ENCODE peak calls at places on chromosomes 16 and 17, in eight cellular contexts. L is PC-3; A is left ventricle myocardium inferior; T is fibroblast of pulmonary artery; S is choroid plexus epithelial cell; P is CD8-positive, alpha-beta T cell; I is RWPE1; V is mammary epithelial cell. W is an unnamed sample.

GRCh38 chr17:39404542-39405378 is 3.3 kb upstream of the FBXL20 start:
- DNase-seq in L (peak), A (no peak), T (peak), S (peak), P (no peak), I (peak), V (peak), W (peak)

GRCh38 chr17:19250421-19251141 is 13.4 kb downstream of the EPN2 start:
- DNase-seq in L (no peak), A (peak), T (no peak), S (peak), P (no peak), I (no peak), V (no peak), W (peak)

GRCh38 chr16:23207485-23207884 is 24.9 kb downstream of the SCNN1G start:
- DNase-seq in L (no peak), A (no peak), T (no peak), S (no peak), P (no peak), I (no peak), V (no peak), W (no peak)

GRCh38 chr17:47703191-47703591 is 9.2 kb downstream of the TBKBP1 start:
- DNase-seq in L (no peak), A (no peak), T (no peak), S (no peak), P (no peak), I (no peak), V (no peak), W (no peak)

GRCh38 chr16:21277927-21278706 is at the start of gene CRYM:
- DNase-seq in L (peak), A (peak), T (peak), S (peak), P (no peak), I (peak), V (peak), W (peak)

GRCh38 chr16:50021509-50021908 is 3.5 kb upstream of the CNEP1R1 start:
- DNase-seq in L (no peak), A (no peak), T (no peak), S (peak), P (no peak), I (no peak), V (peak), W (no peak)

GRCh38 chr16:66107661-66108060 is 258.8 kb upstream of the CDH5 start:
- DNase-seq in L (peak), A (no peak), T (peak), S (peak), P (no peak), I (peak), V (peak), W (peak)

GRCh38 chr16:3618782-3619166 is 7.4 kb upstream of the SLX4 start:
- DNase-seq in L (peak), A (no peak), T (no peak), S (no peak), P (no peak), I (peak), V (peak), W (no peak)

GRCh38 chr17:75267403-75268232 is 3.4 kb downstream of the MIF4GD start:
- DNase-seq in L (peak), A (no peak), T (no peak), S (no peak), P (no peak), I (no peak), V (no peak), W (no peak)

GRCh38 chr17:2042355-2042929 is 620 bp downstream of the OVCA2 start:
- DNase-seq in L (no peak), A (no peak), T (peak), S (peak), P (no peak), I (no peak), V (no peak), W (peak)

GRCh38 chr17:74804683-74805082 is 28.5 kb upstream of the NAT9 start:
- DNase-seq in L (no peak), A (no peak), T (no peak), S (no peak), P (no peak), I (no peak), V (no peak), W (no peak)

GRCh38 chr17:19448341-19449268 is 37.6 kb downstream of the RNF112 start:
- DNase-seq in L (peak), A (no peak), T (peak), S (peak), P (no peak), I (peak), V (peak), W (peak)

GRCh38 chr17:62572488-62573469 is 54.7 kb upstream of the MRC2 start:
- DNase-seq in L (peak), A (no peak), T (peak), S (peak), P (no peak), I (no peak), V (no peak), W (peak)

GRCh38 chr16:3951861-3952332 is 71.4 kb upstream of the CREBBP start:
- DNase-seq in L (no peak), A (no peak), T (peak), S (peak), P (no peak), I (no peak), V (no peak), W (peak)

GRCh38 chr16:2027024-2028010 is 615 bp downstream of the NHERF2 start:
- DNase-seq in L (peak), A (no peak), T (peak), S (no peak), P (no peak), I (no peak), V (no peak), W (peak)

GRCh38 chr17:40139566-40140058 is 725 bp upstream of the CASC3 start:
- DNase-seq in L (no peak), A (no peak), T (no peak), S (no peak), P (peak), I (no peak), V (no peak), W (no peak)

GRCh38 chr16:58256108-58256507 is 38.7 kb downstream of the PRSS54 start:
- DNase-seq in L (no peak), A (no peak), T (no peak), S (no peak), P (no peak), I (no peak), V (no peak), W (no peak)

GRCh38 chr16:24917236-24917635 is 71.5 kb downstream of the SLC5A11 start:
- DNase-seq in L (no peak), A (no peak), T (no peak), S (no peak), P (no peak), I (no peak), V (no peak), W (no peak)

GRCh38 chr17:10114931-10115535 is 83.4 kb downstream of the GAS7 start:
- DNase-seq in L (peak), A (peak), T (peak), S (peak), P (peak), I (peak), V (peak), W (peak)

GRCh38 chr16:72029567-72030271 is 21.2 kb downstream of the DHODH start:
- DNase-seq in L (no peak), A (no peak), T (no peak), S (no peak), P (no peak), I (no peak), V (no peak), W (no peak)

GRCh38 chr17:77312061-77312684 is 171.4 kb downstream of the SEC14L1 start:
- DNase-seq in L (no peak), A (no peak), T (no peak), S (no peak), P (no peak), I (no peak), V (no peak), W (no peak)

GRCh38 chr16:49016461-49016860 is 265.2 kb downstream of the CBLN1 start:
- DNase-seq in L (no peak), A (no peak), T (no peak), S (no peak), P (no peak), I (no peak), V (no peak), W (no peak)

GRCh38 chr16:30567160-30567990 is 4.1 kb downstream of the ZNF688 start:
- DNase-seq in L (peak), A (no peak), T (peak), S (no peak), P (no peak), I (peak), V (peak), W (peak)

GRCh38 chr16:35252356-35252936 is 1793.0 kb downstream of the TP53TG3F start:
- DNase-seq in L (no peak), A (no peak), T (peak), S (no peak), P (no peak), I (no peak), V (no peak), W (peak)

GRCh38 chr17:18247613-18248001 is 10.9 kb downstream of the FLII start:
- DNase-seq in L (no peak), A (peak), T (no peak), S (no peak), P (no peak), I (no peak), V (peak), W (peak)

GRCh38 chr17:28324272-28324745 is 5.3 kb downstream of the TMEM97 start:
- DNase-seq in L (no peak), A (no peak), T (no peak), S (no peak), P (no peak), I (no peak), V (no peak), W (no peak)

DNA sequence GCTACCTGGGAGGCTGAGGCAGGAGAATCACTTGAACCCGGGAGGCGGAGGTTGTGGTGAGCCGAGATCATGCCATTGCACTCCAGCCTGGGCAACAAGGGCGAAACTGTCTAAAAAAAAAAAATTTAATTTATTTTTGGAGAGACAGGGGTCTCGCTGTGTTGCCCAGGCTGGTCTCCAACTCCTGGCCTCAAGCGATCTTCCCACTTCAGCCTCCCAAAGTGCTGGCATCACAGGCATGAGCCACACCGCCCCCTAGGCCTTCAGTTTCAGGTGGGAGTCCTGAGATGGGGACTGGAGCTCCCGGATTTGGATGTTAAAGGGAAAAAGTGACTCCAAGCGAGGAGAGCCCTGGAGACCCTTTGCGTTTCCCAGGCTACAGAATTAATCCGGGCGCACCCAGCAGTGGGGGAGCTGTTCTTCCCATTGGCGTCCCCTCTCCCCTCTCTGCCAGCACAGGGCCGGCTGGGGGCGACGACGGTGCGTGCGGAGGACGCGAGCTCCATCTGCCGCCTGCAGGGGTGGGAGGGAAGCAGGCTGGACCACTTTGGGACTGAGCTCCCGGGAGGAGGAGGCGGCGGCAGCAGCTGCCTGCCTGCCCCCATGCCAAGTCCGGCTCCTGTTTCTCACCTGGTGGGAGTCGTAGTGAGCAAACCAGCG is 49.3 kb upstream of the USP7 start:
- DNase-seq in L (no peak), A (no peak), T (peak), S (no peak), P (no peak), I (no peak), V (no peak), W (no peak)
- TF ChIP-seq CTCF in L (no peak), A (peak), T (no peak), S (peak), P (no peak), I (no peak), V (no peak), W (no peak)

DNA sequence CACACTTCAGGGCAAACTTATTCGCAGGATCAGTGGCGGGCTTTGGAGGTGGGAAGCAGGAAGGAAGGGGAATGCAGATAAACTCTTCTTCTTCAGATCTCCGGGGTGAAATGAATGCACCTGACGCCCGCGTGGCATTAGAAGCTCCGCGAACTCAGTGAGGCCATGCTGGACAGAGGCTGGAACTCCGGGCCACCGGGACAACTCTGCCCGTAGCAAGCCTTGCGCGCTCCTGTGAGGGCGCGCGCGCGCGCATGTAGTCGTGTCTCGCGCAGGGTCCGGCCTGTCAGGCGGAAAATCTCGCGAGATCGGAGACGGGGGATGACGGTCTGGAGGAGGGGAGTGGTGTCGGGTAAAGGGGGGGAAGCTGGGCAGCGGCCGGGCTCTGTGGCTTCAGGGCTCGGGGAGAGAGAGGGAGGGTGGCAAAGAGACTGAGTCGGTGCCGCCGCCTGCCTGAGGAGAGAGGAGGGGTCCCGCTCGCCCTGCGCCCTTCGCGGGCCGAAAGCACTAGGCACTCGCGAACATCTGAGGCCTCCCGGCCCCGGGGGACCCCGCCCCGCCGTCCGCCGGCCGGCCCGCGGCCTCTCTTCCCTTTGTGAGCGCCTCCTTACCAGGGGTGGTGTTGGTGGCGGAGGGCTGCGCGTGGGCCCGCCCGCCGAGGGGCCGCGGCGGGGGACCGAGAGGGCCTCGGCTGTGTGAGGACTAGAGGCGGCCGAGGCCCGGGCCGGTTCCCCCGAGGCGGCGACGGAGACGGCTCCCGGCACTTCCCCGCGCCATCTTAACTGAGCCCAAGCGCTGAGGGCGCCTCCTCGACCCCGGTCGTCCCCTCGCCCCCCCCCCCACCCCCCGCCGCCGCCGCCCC is at the start of gene TAOK1:
- DNase-seq in L (peak), A (peak), T (peak), S (peak), P (peak), I (peak), V (peak), W (peak)
- TF ChIP-seq CTCF in L (no peak), A (no peak), T (no peak), S (no peak), P (no peak), I (no peak), V (no peak), W (no peak)

DNA sequence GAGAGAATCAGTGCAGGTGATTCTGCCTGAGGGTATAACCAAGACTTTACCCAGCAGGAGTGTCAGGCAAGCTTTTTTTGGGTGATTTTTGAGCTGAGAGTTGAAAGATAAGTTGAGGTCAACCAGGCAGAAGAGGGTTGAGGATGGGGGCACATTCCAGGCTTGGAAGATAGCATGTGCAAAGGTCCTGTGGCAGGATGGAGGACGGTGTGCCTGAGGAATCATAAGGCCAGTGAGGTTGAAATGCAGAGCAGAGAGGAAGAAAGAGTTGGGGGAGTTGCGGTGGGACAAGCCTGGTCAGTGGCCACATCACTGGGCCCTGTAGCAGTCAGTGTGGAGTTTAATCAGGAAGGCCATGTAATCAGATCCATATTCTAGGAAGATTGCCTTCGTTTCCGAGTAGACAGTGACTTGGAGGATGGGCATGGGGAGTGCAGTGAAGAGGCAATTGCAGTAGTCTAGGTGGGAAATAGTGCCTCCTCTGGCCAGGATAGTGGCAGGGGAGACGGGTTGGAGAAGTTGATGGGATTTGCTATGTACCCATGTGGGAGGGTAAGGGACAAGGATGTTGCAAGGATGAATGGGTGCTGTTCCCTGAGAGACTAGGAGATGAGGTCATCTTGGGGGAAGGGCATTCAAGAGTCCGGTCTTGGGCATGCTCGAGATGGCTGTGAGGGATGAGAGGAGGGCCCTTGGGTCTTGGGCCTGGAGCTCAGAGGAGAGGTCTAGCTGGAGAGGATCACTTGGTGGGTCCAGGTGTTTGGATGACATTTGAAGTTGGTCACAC is 3.9 kb downstream of the PLEKHG4 start:
- DNase-seq in L (peak), A (no peak), T (peak), S (peak), P (no peak), I (no peak), V (no peak), W (no peak)
- TF ChIP-seq CTCF in L (no peak), A (no peak), T (peak), S (peak), P (no peak), I (no peak), V (no peak), W (no peak)

GRCh38 chr16:83113317-83113716 is 486.5 kb downstream of the CDH13 start:
- DNase-seq in L (no peak), A (no peak), T (peak), S (peak), P (no peak), I (no peak), V (no peak), W (peak)
- TF ChIP-seq CTCF in L (peak), A (peak), T (peak), S (peak), P (no peak), I (no peak), V (peak), W (peak)

DNA sequence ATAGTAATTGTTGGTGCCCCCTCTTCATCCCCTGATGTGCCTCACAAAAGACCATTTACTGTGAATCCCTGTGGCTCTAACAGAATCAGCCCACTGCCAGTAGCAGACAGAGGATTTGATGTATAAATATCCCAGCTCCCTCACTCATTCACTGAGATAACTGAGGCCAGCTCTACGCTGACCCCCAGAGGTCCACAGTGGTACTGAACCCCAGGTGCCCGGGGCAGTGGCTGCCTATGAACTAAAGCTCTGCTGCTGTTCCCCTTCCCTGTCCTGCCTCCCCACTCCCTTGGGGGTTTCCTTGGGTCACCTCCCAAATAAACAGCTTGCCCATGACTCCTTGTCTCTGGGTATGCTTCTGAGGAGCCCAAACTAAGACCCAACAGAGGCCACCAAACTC is 295.8 kb downstream of the FOXL1 start:
- DNase-seq in L (peak), A (no peak), T (peak), S (peak), P (no peak), I (peak), V (peak), W (no peak)
- TF ChIP-seq CTCF in L (peak), A (peak), T (peak), S (peak), P (no peak), I (peak), V (peak), W (peak)

DNA sequence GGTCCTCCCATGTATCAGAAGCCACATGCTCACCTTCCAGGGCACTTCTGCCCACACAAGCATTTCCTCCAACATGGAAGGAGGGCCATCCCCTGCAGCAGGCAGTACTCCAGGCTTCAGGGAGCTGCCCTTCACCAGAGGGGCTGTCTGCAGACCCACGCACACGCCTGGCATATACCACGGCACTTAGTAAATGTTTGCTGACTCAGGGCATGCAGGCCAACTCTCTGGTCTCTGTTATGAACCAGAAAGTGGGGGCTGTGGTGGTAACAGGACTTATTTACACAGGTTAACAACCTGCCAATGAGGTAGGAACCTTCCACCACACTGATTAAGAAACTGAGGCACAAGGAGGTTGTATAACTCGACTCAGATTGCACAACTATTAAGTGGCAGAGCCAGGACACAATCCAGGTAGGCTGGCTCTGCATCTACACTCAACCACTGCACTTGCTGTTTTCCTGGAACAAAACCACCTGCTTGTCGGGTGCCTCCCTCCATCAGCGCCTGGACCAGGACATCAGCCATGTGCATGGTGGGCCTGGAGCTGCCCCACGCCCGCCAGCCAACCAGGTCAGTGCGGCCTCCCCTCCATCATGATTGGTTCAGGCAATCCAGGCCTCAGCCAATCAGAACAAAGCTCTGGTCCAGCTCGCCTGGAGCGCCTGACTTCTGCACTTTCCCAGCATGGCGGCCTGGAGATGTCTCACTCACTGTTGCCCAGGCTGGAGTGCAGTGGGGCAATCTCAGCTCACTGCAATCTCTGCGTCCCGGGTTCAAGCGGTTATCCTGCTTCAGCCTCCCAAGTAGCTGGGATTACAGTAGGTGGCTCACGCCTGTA is 19.2 kb downstream of the ACTG1 start:
- DNase-seq in L (no peak), A (no peak), T (no peak), S (no peak), P (no peak), I (no peak), V (no peak), W (no peak)
- TF ChIP-seq CTCF in L (no peak), A (no peak), T (no peak), S (no peak), P (no peak), I (no peak), V (no peak), W (no peak)